ENCODE peak calls at places on chromosome 15, in eight cellular contexts. Z is COR-L47, C is nucleus accumbens, X is AG09319, E is A549, G is T-helper 1 cell, L is WTC11, P is ACHN. V is an unnamed sample.

GRCh38 chr15:57411945-57412768 is 35.9 kb downstream of the CGNL1 start:
- DNase-seq in Z (no peak), C (no peak), X (no peak), E (no peak), G (no peak), L (no peak), P (no peak), V (no peak)

GRCh38 chr15:45648521-45649200 is 13.8 kb downstream of the SQOR start:
- DNase-seq in Z (no peak), C (no peak), X (no peak), E (peak), G (no peak), L (no peak), P (peak), V (peak)

GRCh38 chr15:68235022-68235421 is 5.5 kb upstream of the CLN6 start:
- DNase-seq in Z (no peak), C (no peak), X (no peak), E (no peak), G (no peak), L (no peak), P (no peak), V (peak)

GRCh38 chr15:46848704-46849103 is 868.6 kb upstream of the SEMA6D start:
- DNase-seq in Z (no peak), C (no peak), X (no peak), E (no peak), G (no peak), L (no peak), P (peak), V (peak)

GRCh38 chr15:92611995-92612745 is 43.4 kb downstream of the FAM174B start:
- DNase-seq in Z (no peak), C (no peak), X (no peak), E (no peak), G (no peak), L (no peak), P (no peak), V (no peak)

GRCh38 chr15:98769867-98770266 is 121.5 kb downstream of the IGF1R start:
- DNase-seq in Z (no peak), C (no peak), X (no peak), E (no peak), G (no peak), L (no peak), P (no peak), V (no peak)

GRCh38 chr15:41879321-41879845 is 14.5 kb downstream of the SPTBN5 start:
- DNase-seq in Z (no peak), C (no peak), X (no peak), E (no peak), G (no peak), L (no peak), P (no peak), V (no peak)

GRCh38 chr15:38297623-38298388 is 45.2 kb downstream of the SPRED1 start:
- DNase-seq in Z (no peak), C (no peak), X (no peak), E (no peak), G (peak), L (no peak), P (no peak), V (no peak)

GRCh38 chr15:48533982-48534381 is 111.5 kb downstream of the FBN1 start:
- DNase-seq in Z (no peak), C (no peak), X (no peak), E (no peak), G (no peak), L (no peak), P (no peak), V (no peak)

GRCh38 chr15:60421544-60421943 is 23.8 kb upstream of the ANXA2 start:
- DNase-seq in Z (no peak), C (no peak), X (no peak), E (no peak), G (no peak), L (no peak), P (peak), V (no peak)

GRCh38 chr15:53453253-53454105 is 306.0 kb downstream of the WDR72 start:
- DNase-seq in Z (no peak), C (no peak), X (no peak), E (no peak), G (no peak), L (no peak), P (no peak), V (no peak)

GRCh38 chr15:98983333-98983732 is 24.3 kb downstream of the PGPEP1L start:
- DNase-seq in Z (no peak), C (no peak), X (peak), E (peak), G (no peak), L (no peak), P (peak), V (peak)

GRCh38 chr15:90002428-90002844 is 1.3 kb downstream of the ZNF710 start:
- DNase-seq in Z (peak), C (no peak), X (no peak), E (peak), G (no peak), L (peak), P (peak), V (no peak)

GRCh38 chr15:65201918-65202317 is 9.4 kb downstream of the CILP start:
- DNase-seq in Z (no peak), C (no peak), X (no peak), E (no peak), G (no peak), L (no peak), P (no peak), V (no peak)

GRCh38 chr15:69156726-69157381 is 3.6 kb upstream of the GLCE start:
- DNase-seq in Z (no peak), C (no peak), X (no peak), E (no peak), G (no peak), L (no peak), P (no peak), V (no peak)

GRCh38 chr15:53535886-53536285 is 223.6 kb downstream of the WDR72 start:
- DNase-seq in Z (no peak), C (no peak), X (no peak), E (no peak), G (no peak), L (no peak), P (no peak), V (no peak)

GRCh38 chr15:26864664-26865191 is 2.1 kb upstream of the GABRA5 start:
- DNase-seq in Z (peak), C (peak), X (no peak), E (peak), G (no peak), L (peak), P (peak), V (no peak)

GRCh38 chr15:70882361-70882760 is 9.9 kb downstream of the THAP10 start:
- DNase-seq in Z (no peak), C (no peak), X (no peak), E (no peak), G (no peak), L (no peak), P (no peak), V (no peak)

GRCh38 chr15:31016446-31016915 is 25.1 kb upstream of the MTMR10 start:
- DNase-seq in Z (peak), C (no peak), X (no peak), E (no peak), G (no peak), L (no peak), P (no peak), V (peak)

GRCh38 chr15:77025471-77025901 is 30.6 kb downstream of the PSTPIP1 start:
- DNase-seq in Z (no peak), C (no peak), X (no peak), E (no peak), G (no peak), L (peak), P (no peak), V (no peak)

GRCh38 chr15:48062476-48062875 is 58.3 kb upstream of the SLC24A5 start:
- DNase-seq in Z (peak), C (no peak), X (no peak), E (no peak), G (no peak), L (no peak), P (no peak), V (no peak)

V was measured in epithelial cell of prostate.